ENCODE peak calls at places on chromosome 11, in five cellular contexts. One of them, this sample, is unnamed.

GRCh38 chr11:11039249-11039965 is 181.6 kb upstream of the ZBED5 start:
- DNase-seq in stimulated activated CD4-positive, alpha-beta T cell treated with anti-CD3 and anti-CD28 coated beads, Interleukin-2, amount 100 ng/mL, for 48 hours: no peak
- DNase-seq in NCI-H2029 treated with DMSO at 0.1 percent for 48 hours: no peak
- DNase-seq in stimulated activated CD8-positive, alpha-beta memory T cell treated with anti-CD3 and anti-CD28 coated beads, Interleukin-4, amount 100 ng/mL, for 1 hour: no peak
- DNase-seq in vagina: no peak
- DNase-seq in this sample: no peak

GRCh38 chr11:20363500-20364411 is at the start of gene HTATIP2:
- DNase-seq in stimulated activated CD4-positive, alpha-beta T cell treated with anti-CD3 and anti-CD28 coated beads, Interleukin-2, amount 100 ng/mL, for 48 hours: peak; percentile 69
- DNase-seq in stimulated activated CD8-positive, alpha-beta memory T cell treated with anti-CD3 and anti-CD28 coated beads, Interleukin-4, amount 100 ng/mL, for 1 hour: peak; percentile 39
- DNase-seq in vagina: no peak
- DNase-seq in NCI-H2029 treated with DMSO at 0.1 percent for 48 hours: no peak
- DNase-seq in this sample: no peak

GRCh38 chr11:12602421-12602820 is 71.8 kb upstream of the TEAD1 start:
- DNase-seq in stimulated activated CD8-positive, alpha-beta memory T cell treated with anti-CD3 and anti-CD28 coated beads, Interleukin-4, amount 100 ng/mL, for 1 hour: no peak
- DNase-seq in stimulated activated CD4-positive, alpha-beta T cell treated with anti-CD3 and anti-CD28 coated beads, Interleukin-2, amount 100 ng/mL, for 48 hours: no peak
- DNase-seq in vagina: no peak
- DNase-seq in NCI-H2029 treated with DMSO at 0.1 percent for 48 hours: no peak
- DNase-seq in this sample: no peak

GRCh38 chr11:13108416-13108815 is 99.3 kb downstream of the RASSF10 start:
- DNase-seq in stimulated activated CD4-positive, alpha-beta T cell treated with anti-CD3 and anti-CD28 coated beads, Interleukin-2, amount 100 ng/mL, for 48 hours: no peak
- DNase-seq in stimulated activated CD8-positive, alpha-beta memory T cell treated with anti-CD3 and anti-CD28 coated beads, Interleukin-4, amount 100 ng/mL, for 1 hour: no peak
- DNase-seq in NCI-H2029 treated with DMSO at 0.1 percent for 48 hours: no peak
- DNase-seq in vagina: no peak
- DNase-seq in this sample: no peak

GRCh38 chr11:88507771-88508557 is 170.4 kb upstream of the CTSC start:
- DNase-seq in vagina: no peak
- DNase-seq in NCI-H2029 treated with DMSO at 0.1 percent for 48 hours: no peak
- DNase-seq in stimulated activated CD8-positive, alpha-beta memory T cell treated with anti-CD3 and anti-CD28 coated beads, Interleukin-4, amount 100 ng/mL, for 1 hour: no peak
- DNase-seq in stimulated activated CD4-positive, alpha-beta T cell treated with anti-CD3 and anti-CD28 coated beads, Interleukin-2, amount 100 ng/mL, for 48 hours: no peak
- DNase-seq in this sample: no peak

GRCh38 chr11:62295504-62295903 is 3.4 kb downstream of the SCGB1D4 start:
- DNase-seq in stimulated activated CD4-positive, alpha-beta T cell treated with anti-CD3 and anti-CD28 coated beads, Interleukin-2, amount 100 ng/mL, for 48 hours: no peak
- DNase-seq in NCI-H2029 treated with DMSO at 0.1 percent for 48 hours: no peak
- DNase-seq in stimulated activated CD8-positive, alpha-beta memory T cell treated with anti-CD3 and anti-CD28 coated beads, Interleukin-4, amount 100 ng/mL, for 1 hour: no peak
- DNase-seq in vagina: no peak
- DNase-seq in this sample: no peak

GRCh38 chr11:90124946-90125345 is 9.5 kb upstream of the NAALAD2 start:
- DNase-seq in NCI-H2029 treated with DMSO at 0.1 percent for 48 hours: no peak
- DNase-seq in stimulated activated CD4-positive, alpha-beta T cell treated with anti-CD3 and anti-CD28 coated beads, Interleukin-2, amount 100 ng/mL, for 48 hours: no peak
- DNase-seq in vagina: no peak
- DNase-seq in stimulated activated CD8-positive, alpha-beta memory T cell treated with anti-CD3 and anti-CD28 coated beads, Interleukin-4, amount 100 ng/mL, for 1 hour: no peak
- DNase-seq in this sample: no peak

GRCh38 chr11:125583496-125583895 is 9.2 kb upstream of the STT3A start:
- DNase-seq in stimulated activated CD8-positive, alpha-beta memory T cell treated with anti-CD3 and anti-CD28 coated beads, Interleukin-4, amount 100 ng/mL, for 1 hour: no peak
- DNase-seq in stimulated activated CD4-positive, alpha-beta T cell treated with anti-CD3 and anti-CD28 coated beads, Interleukin-2, amount 100 ng/mL, for 48 hours: no peak
- DNase-seq in NCI-H2029 treated with DMSO at 0.1 percent for 48 hours: no peak
- DNase-seq in vagina: no peak
- DNase-seq in this sample: no peak

GRCh38 chr11:63929616-63930015 is 9.2 kb upstream of the NAA40 start:
- DNase-seq in NCI-H2029 treated with DMSO at 0.1 percent for 48 hours: no peak
- DNase-seq in vagina: no peak
- DNase-seq in stimulated activated CD4-positive, alpha-beta T cell treated with anti-CD3 and anti-CD28 coated beads, Interleukin-2, amount 100 ng/mL, for 48 hours: no peak
- DNase-seq in stimulated activated CD8-positive, alpha-beta memory T cell treated with anti-CD3 and anti-CD28 coated beads, Interleukin-4, amount 100 ng/mL, for 1 hour: no peak
- DNase-seq in this sample: no peak

This sample was measured in thoracic aorta.